ENCODE peak calls at places on chromosomes 13 and 19, in four cellular contexts. P is H1, U is HepG2, R is K562. T is an unnamed sample.

GRCh38 chr13:99208185-99208584 is 7.5 kb downstream of the UBAC2 start:
- DNase-seq in P (peak), U (no peak), R (no peak), T (no peak)

GRCh38 chr13:76846363-76846762 is 39.8 kb downstream of the KCTD12 start:
- DNase-seq in P (no peak), U (no peak), R (no peak), T (no peak)

GRCh38 chr13:36685912-36686311 is 12.1 kb downstream of the SERTM1 start:
- DNase-seq in P (no peak), U (no peak), R (no peak), T (no peak)

GRCh38 chr13:112696001-112696868 is 6.4 kb downstream of the ATP11A start:
- DNase-seq in P (no peak), U (no peak), R (no peak), T (no peak)

GRCh38 chr13:23572836-23573235 is 2.6 kb downstream of the TNFRSF19 start:
- DNase-seq in P (no peak), U (peak), R (no peak), T (no peak)

GRCh38 chr19:14116525-14116917 is 1.0 kb downstream of the PRKACA start:
- DNase-seq in P (no peak), U (no peak), R (no peak), T (no peak)

GRCh38 chr19:30360378-30361106 is 11.6 kb upstream of the ZNF536 start:
- DNase-seq in P (no peak), U (no peak), R (no peak), T (no peak)

GRCh38 chr19:53647350-53647749 is 15.6 kb downstream of the DPRX start:
- DNase-seq in P (no peak), U (no peak), R (no peak), T (no peak)

GRCh38 chr13:24842533-24843278 is 78.7 kb downstream of the RNF17 start:
- DNase-seq in P (no peak), U (no peak), R (no peak), T (no peak)

GRCh38 chr13:51999525-51999924 is 11.7 kb downstream of the ATP7B start:
- DNase-seq in P (no peak), U (no peak), R (no peak), T (no peak)

GRCh38 chr19:16118489-16119033 is 6.9 kb downstream of the RAB8A start:
- DNase-seq in P (no peak), U (no peak), R (no peak), T (no peak)

GRCh38 chr19:41304706-41305483 is 5.1 kb upstream of the CCDC97 start:
- DNase-seq in P (no peak), U (no peak), R (no peak), T (no peak)

GRCh38 chr13:72295173-72295572 is 428.2 kb upstream of the DACH1 start:
- DNase-seq in P (no peak), U (no peak), R (no peak), T (no peak)

GRCh38 chr13:52998290-52998876 is 30.2 kb upstream of the OLFM4 start:
- DNase-seq in P (no peak), U (no peak), R (no peak), T (no peak)

GRCh38 chr19:45863335-45863839 is 440 bp upstream of the SYMPK start:
- DNase-seq in P (no peak), U (no peak), R (no peak), T (no peak)

GRCh38 chr19:38792250-38793111 is 3.5 kb downstream of the LGALS7B start:
- DNase-seq in P (peak), U (no peak), R (no peak), T (no peak)

GRCh38 chr13:23510979-23511735 is 59.1 kb upstream of the TNFRSF19 start:
- DNase-seq in P (no peak), U (peak), R (no peak), T (peak)

GRCh38 chr13:35554972-35555623 is 78.6 kb upstream of the MAB21L1 start:
- DNase-seq in P (no peak), U (no peak), R (no peak), T (no peak)

GRCh38 chr13:76425930-76426329 is 460.3 kb downstream of the KCTD12 start:
- DNase-seq in P (no peak), U (no peak), R (no peak), T (no peak)

GRCh38 chr13:40235160-40235796 is 431.2 kb downstream of the FOXO1 start:
- DNase-seq in P (no peak), U (no peak), R (no peak), T (no peak)

GRCh38 chr13:34894756-34895155 is 47.3 kb upstream of the NBEA start:
- DNase-seq in P (no peak), U (peak), R (no peak), T (no peak)

GRCh38 chr13:48561461-48562224 is 28.8 kb upstream of the RCBTB2 start:
- DNase-seq in P (no peak), U (no peak), R (no peak), T (no peak)

GRCh38 chr13:19862511-19863313 is 737 bp downstream of the ZMYM5 start:
- DNase-seq in P (peak), U (no peak), R (peak), T (peak)

GRCh38 chr13:105035092-105035491 is 1500.4 kb downstream of the EFNB2 start:
- DNase-seq in P (no peak), U (no peak), R (no peak), T (no peak)

GRCh38 chr13:72194531-72194930 is 327.5 kb upstream of the DACH1 start:
- DNase-seq in P (no peak), U (no peak), R (no peak), T (no peak)

GRCh38 chr13:35484384-35484783 is 7.9 kb upstream of the MAB21L1 start:
- DNase-seq in P (no peak), U (no peak), R (no peak), T (no peak)

GRCh38 chr19:54383330-54383729 is 18.6 kb upstream of the LAIR1 start:
- DNase-seq in P (no peak), U (no peak), R (no peak), T (no peak)

GRCh38 chr13:97325738-97326137 is 103.6 kb downstream of the MBNL2 start:
- DNase-seq in P (no peak), U (no peak), R (no peak), T (no peak)

GRCh38 chr19:35160629-35161433 is 6.3 kb downstream of the FXYD5 start:
- DNase-seq in P (no peak), U (no peak), R (no peak), T (no peak)

GRCh38 chr19:38035515-38036495 is 128.8 kb downstream of the SIPA1L3 start:
- DNase-seq in P (no peak), U (peak), R (no peak), T (no peak)

DNA sequence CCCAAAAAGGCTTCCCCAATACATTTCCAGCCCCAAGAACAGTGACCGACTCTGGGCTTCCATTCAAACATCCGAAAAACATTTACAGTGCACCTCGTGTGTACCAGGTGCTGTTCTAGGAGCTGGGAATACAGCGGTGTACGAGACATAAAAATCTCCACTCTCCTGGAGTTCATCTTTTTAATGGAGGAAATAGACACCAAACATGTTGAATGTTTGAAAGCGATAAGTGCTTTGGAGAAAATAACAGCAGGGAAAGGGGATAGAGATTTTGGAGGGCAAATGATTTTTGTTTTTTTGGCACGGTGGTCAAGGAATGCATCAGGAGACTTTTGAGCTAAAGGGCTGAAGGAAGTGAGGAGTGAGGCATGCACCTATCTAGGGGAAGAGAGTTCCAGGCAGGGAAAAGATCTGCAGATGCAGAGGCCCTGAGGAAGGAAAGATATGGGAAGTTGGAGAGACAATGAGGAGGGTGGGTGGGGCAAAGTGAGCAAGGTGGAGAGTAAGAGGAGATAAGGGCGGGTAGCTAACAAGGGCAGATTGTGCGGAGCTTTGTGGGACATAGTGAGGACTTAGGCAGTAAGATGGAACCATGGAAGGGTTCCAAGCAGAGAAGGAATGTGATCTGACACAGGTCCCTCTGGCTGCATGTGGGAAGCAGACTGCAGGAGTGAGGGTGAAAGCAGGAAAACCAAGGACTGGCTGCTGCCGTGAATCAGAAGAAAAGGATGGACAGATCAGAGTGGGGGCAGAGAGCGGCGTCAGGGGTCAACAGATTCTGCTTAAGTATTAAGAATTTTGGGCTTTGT is 703 bp upstream of the FBL start:
- DNase-seq in P (no peak), U (no peak), R (peak), T (no peak)
- H3K4me3 ChIP-seq in P (peak), U (peak), R (peak), T (peak)

GRCh38 chr13:44652223-44652622 is 76.1 kb upstream of the TSC22D1 start:
- DNase-seq in P (no peak), U (no peak), R (no peak), T (no peak)
- TF ChIP-seq RNF2 in P (no peak), U (no peak), R (no peak), T (no peak)

DNA sequence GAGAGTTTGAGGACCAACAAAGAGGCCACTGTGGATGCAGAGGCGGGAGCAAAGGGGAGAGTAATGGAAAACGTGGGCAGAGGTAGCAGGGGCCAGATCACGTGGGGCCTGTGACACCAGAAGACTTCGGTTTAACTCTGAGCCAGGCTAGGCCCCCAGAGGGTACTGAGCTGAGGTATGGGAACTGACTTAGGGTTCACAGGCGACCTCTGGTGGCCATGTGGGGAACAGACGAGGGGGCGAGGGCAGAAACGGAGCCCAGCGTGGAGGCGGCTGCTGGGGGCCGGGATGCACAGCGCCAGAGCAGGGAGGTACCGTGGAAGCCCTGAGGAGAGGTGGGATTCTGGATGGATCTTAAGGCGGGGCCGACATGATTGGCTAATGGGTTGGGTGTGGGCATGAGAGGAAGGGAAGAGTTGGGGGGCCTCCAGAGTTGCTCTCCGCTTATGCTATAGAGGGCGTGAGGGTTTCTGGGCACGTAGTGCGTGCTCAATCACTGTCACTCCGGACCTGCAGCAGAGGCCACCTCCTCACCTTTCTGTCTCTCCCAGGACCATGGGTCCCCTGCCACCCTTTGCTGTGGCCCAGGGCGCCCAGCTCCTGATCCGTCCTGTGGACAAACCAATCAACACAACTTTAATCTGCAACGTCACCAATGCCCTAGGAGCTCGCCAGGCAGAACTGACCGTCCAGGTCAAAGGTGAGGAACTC is 13.7 kb downstream of the PVR start:
- DNase-seq in P (peak), U (peak), R (peak), T (peak)
- TF ChIP-seq JUN in P (no peak), U (no peak), R (no peak), T (no peak)

GRCh38 chr19:55658846-55659459 is 4.1 kb downstream of the U2AF2 start:
- DNase-seq in P (no peak), U (no peak), R (no peak), T (no peak)

GRCh38 chr19:55656552-55656951 is 1.7 kb downstream of the U2AF2 start:
- DNase-seq in P (no peak), U (no peak), R (no peak), T (no peak)

GRCh38 chr19:55654833-55655647 is at the start of gene U2AF2:
- DNase-seq in P (peak), U (peak), R (peak), T (peak)

GRCh38 chr19:55655648-55656040 is 809 bp downstream of the U2AF2 start:
- DNase-seq in P (no peak), U (no peak), R (no peak), T (no peak)

DNA sequence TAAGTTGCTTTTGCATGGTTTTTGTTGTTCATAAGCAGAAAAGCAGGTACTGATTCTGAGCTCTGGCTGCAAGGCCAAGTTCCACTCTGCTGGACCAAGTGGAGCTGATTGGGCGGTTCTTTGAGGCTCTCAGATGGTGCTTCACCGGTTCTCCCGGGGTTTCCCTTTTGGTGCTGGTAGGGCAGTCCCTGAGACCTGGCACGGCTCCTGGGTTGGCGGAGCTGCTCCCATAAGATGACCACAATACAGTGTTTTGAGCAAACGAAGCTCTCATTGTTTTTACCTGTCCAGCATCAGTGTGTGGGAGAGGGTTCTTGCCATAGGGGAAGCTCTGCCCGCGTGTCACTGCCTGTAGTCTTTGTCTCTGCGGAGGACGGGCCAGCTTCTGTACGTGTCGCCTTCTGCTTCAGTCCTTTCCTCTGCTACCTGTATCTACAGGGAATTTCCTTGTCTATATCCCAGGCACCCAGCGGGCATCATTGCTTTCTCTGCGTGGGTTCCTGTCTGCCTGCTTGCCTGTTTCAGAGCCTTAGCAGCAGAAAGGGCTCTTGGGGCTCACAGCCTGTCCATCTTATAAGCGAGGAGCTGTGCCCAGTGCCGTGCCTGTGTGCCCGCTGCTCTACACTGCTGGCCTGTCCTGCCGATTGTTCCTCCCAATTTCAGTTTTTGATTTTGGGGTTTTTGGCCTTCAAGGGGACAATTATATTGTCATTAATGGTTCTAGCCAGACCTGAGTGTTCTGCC is 2.3 kb downstream of the U2AF2 start:
- DNase-seq in P (no peak), U (no peak), R (no peak), T (no peak)
- H3K4me3 ChIP-seq in P (peak), U (peak), R (peak), T (peak)

GRCh38 chr19:611506-611869 is 21.8 kb downstream of the HCN2 start:
- DNase-seq in P (no peak), U (no peak), R (no peak), T (no peak)
- TF ChIP-seq RNF2 in P (no peak), U (no peak), R (no peak), T (no peak)

GRCh38 chr13:92575782-92576181 is 650.8 kb upstream of the GPC6 start:
- DNase-seq in P (no peak), U (no peak), R (no peak), T (no peak)

GRCh38 chr13:92566767-92567166 is 659.8 kb upstream of the GPC6 start:
- DNase-seq in P (no peak), U (no peak), R (no peak), T (no peak)

GRCh38 chr13:92574499-92574898 is 652.1 kb upstream of the GPC6 start:
- DNase-seq in P (no peak), U (no peak), R (no peak), T (no peak)

GRCh38 chr13:92573467-92574057 is 653.0 kb upstream of the GPC6 start:
- DNase-seq in P (peak), U (peak), R (peak), T (peak)

DNA sequence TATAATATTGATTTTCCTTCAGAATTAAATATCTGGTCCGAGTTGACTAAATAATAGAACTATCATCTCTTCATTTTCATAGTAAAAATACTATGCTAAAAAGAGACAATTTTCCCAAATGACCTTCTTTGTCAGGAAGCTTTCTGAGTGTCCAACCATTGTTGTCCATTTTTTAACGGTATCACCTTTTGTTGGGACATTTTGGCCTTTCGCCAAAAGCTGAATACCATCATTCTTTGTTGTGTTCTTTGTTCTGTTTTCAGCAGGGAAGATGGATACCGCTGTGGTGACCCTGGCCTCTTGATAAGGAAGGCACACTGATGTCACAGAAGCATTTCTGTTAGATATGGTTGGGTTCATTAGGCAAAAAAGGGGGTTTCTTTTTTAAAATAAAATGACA is 654.4 kb upstream of the GPC6 start:
- DNase-seq in P (no peak), U (no peak), R (no peak), T (no peak)
- TF ChIP-seq JUN in P (no peak), U (no peak), R (no peak), T (no peak)

GRCh38 chr19:2016041-2016807 is 710 bp upstream of the BTBD2 start:
- DNase-seq in P (no peak), U (peak), R (peak), T (peak)
- H3K4me3 ChIP-seq in P (no peak), U (peak), R (no peak), T (peak)